ENCODE peak calls at places on chromosomes 2 and 18, in seven cellular contexts. E is NCI-H1092 treated with DMSO at 0.1 percent for 48 hours; F is amniotic stem cell; Q is stimulated activated CD4-positive, alpha-beta T cell treated with anti-CD3 and anti-CD28 coated beads, Interleukin-15, amount 100 ng/mL, for 24 hours; V is left ventricle myocardium superior; M is hypothalamus; S is T-helper 17 cell. O is an unnamed sample.

GRCh38 chr2:237456200-237456731 is 30.8 kb upstream of the MLPH start:
- DNase-seq in E (peak), F (no peak), Q (no peak), V (peak), M (no peak), S (no peak), O (peak)

GRCh38 chr2:205405194-205405593 is 277.1 kb upstream of the NRP2 start:
- DNase-seq in E (no peak), F (no peak), Q (no peak), V (no peak), M (no peak), S (no peak), O (no peak)

GRCh38 chr2:236393101-236393500 is 128.9 kb upstream of the ASB18 start:
- DNase-seq in E (no peak), F (no peak), Q (no peak), V (no peak), M (no peak), S (no peak), O (no peak)

GRCh38 chr18:7524786-7525185 is 42.3 kb upstream of the PTPRM start:
- DNase-seq in E (no peak), F (no peak), Q (no peak), V (no peak), M (no peak), S (no peak), O (no peak)

GRCh38 chr2:120769787-120770120 is 34.1 kb downstream of the GLI2 start:
- DNase-seq in E (no peak), F (no peak), Q (no peak), V (no peak), M (no peak), S (no peak), O (no peak)

GRCh38 chr2:221254281-221254680 is 317.8 kb downstream of the EPHA4 start:
- DNase-seq in E (no peak), F (no peak), Q (no peak), V (no peak), M (no peak), S (no peak), O (peak)

GRCh38 chr18:61579581-61579980 is 246.4 kb downstream of the CDH20 start:
- DNase-seq in E (no peak), F (no peak), Q (no peak), V (no peak), M (no peak), S (no peak), O (no peak)

GRCh38 chr18:61893304-61893970 is 630 bp upstream of the RNF152 start:
- DNase-seq in E (peak), F (peak), Q (peak), V (peak), M (peak), S (no peak), O (peak)

GRCh38 chr2:63424329-63425078 is 163.8 kb downstream of the WDPCP start:
- DNase-seq in E (peak), F (no peak), Q (peak), V (no peak), M (no peak), S (peak), O (peak)

GRCh38 chr2:152425765-152426710 is 91.1 kb downstream of the FMNL2 start:
- DNase-seq in E (no peak), F (no peak), Q (no peak), V (no peak), M (no peak), S (no peak), O (no peak)

GRCh38 chr2:11829324-11829946 is 83.0 kb downstream of the LPIN1 start:
- DNase-seq in E (peak), F (no peak), Q (peak), V (peak), M (peak), S (peak), O (peak)

GRCh38 chr2:201232125-201232815 is 28.1 kb upstream of the CASP8 start:
- DNase-seq in E (peak), F (peak), Q (peak), V (peak), M (peak), S (peak), O (peak)

GRCh38 chr18:2845175-2845574 is 1.6 kb upstream of the EMILIN2 start:
- DNase-seq in E (no peak), F (no peak), Q (no peak), V (no peak), M (no peak), S (no peak), O (no peak)

GRCh38 chr2:188158337-188159100 is 133.2 kb upstream of the GULP1 start:
- DNase-seq in E (no peak), F (no peak), Q (no peak), V (no peak), M (no peak), S (no peak), O (no peak)